ENCODE peak calls at places on chromosome 3, in four cellular contexts. F, J, T and M are unnamed samples.

GRCh38 chr3:139928708-139929505 is 6.1 kb upstream of the CLSTN2 start:
- DNase-seq in F (no peak), T (no peak), J (no peak), M (no peak)

GRCh38 chr3:150222190-150222548 is 185.9 kb upstream of the TSC22D2 start:
- DNase-seq in F (no peak), T (no peak), J (no peak), M (no peak)

GRCh38 chr3:148884261-148884660 is 19.2 kb downstream of the CPA3 start:
- DNase-seq in T (no peak), F (no peak), J (no peak), M (no peak)

GRCh38 chr3:117898722-117899121 is 1135.9 kb downstream of the IGSF11 start:
- DNase-seq in F (no peak), T (no peak), J (no peak), M (no peak)

GRCh38 chr3:62922326-62922725 is 47.1 kb upstream of the CADPS start:
- DNase-seq in J (no peak), F (no peak), T (no peak), M (no peak)

GRCh38 chr3:166837535-166837934 is 542.6 kb downstream of the ZBBX start:
- DNase-seq in F (no peak), J (no peak), T (no peak), M (no peak)

GRCh38 chr3:80519436-80519835 is 751.6 kb upstream of the ROBO1 start:
- DNase-seq in J (no peak), F (no peak), T (no peak), M (no peak)

GRCh38 chr3:51675201-51675611 is 4.2 kb downstream of the TEX264 start:
- DNase-seq in J (no peak), F (no peak), T (peak; percentile 10), M (no peak)

GRCh38 chr3:170424879-170425278 is 6.2 kb downstream of the CLDN11 start:
- DNase-seq in F (no peak), T (no peak), J (no peak), M (no peak)

GRCh38 chr3:119352235-119352634 is 58.1 kb downstream of the ARHGAP31 start:
- DNase-seq in T (no peak), J (no peak), F (no peak), M (no peak)

GRCh38 chr3:55204417-55204816 is 276.6 kb upstream of the LRTM1 start:
- DNase-seq in F (no peak), T (no peak), J (no peak), M (no peak)

GRCh38 chr3:52230889-52231499 is 5.5 kb upstream of the TLR9 start:
- DNase-seq in T (no peak), J (peak; percentile 10), F (no peak), M (no peak)

GRCh38 chr3:55622733-55623132 is 135.6 kb upstream of the WNT5A start:
- DNase-seq in F (no peak), J (no peak), T (no peak), M (no peak)

GRCh38 chr3:138173769-138174420 is 826 bp downstream of the DBR1 start:
- DNase-seq in T (no peak), F (no peak), J (no peak), M (no peak)

GRCh38 chr3:134031620-134031915 is 1.8 kb upstream of the SLCO2A1 start:
- DNase-seq in F (no peak), T (no peak), J (no peak), M (no peak)

GRCh38 chr3:69698728-69699127 is 40.5 kb upstream of the MITF start:
- DNase-seq in J (no peak), T (no peak), F (no peak), M (no peak)

GRCh38 chr3:116065496-116065895 is 379.8 kb downstream of the LSAMP start:
- DNase-seq in F (no peak), T (no peak), J (no peak), M (no peak)

GRCh38 chr3:116256843-116257485 is 188.3 kb downstream of the LSAMP start:
- DNase-seq in F (no peak), T (no peak), J (no peak), M (no peak)

GRCh38 chr3:110533089-110533488 is 538.5 kb upstream of the NECTIN3 start:
- DNase-seq in J (no peak), T (no peak), F (no peak), M (peak; percentile 10)

GRCh38 chr3:111617912-111618601 is 22.9 kb upstream of the ZBED2 start:
- DNase-seq in J (no peak), T (no peak), F (no peak), M (no peak)

GRCh38 chr3:172658344-172659245 is 52.3 kb downstream of the NCEH1 start:
- DNase-seq in F (no peak), T (peak; percentile 62), J (no peak), M (peak; percentile 94)

GRCh38 chr3:142056656-142057330 is 92.6 kb downstream of the TFDP2 start:
- DNase-seq in J (no peak), F (no peak), T (no peak), M (no peak)
- H3K27ac ChIP-seq in J (no peak overlapping the region), F (no peak overlapping the region), T (no peak overlapping the region), M (no peak overlapping the region)

GRCh38 chr3:10712121-10712520 is 103.9 kb upstream of the SLC6A11 start:
- DNase-seq in J (no peak), F (no peak), T (no peak), M (no peak)

GRCh38 chr3:10709110-10709781 is 106.8 kb upstream of the SLC6A11 start:
- DNase-seq in J (no peak), F (no peak), T (no peak), M (no peak)

GRCh38 chr3:10707089-10707983 is 108.7 kb upstream of the SLC6A11 start:
- DNase-seq in J (no peak), F (no peak), T (no peak), M (no peak)

GRCh38 chr3:10706156-10707088 is 109.6 kb upstream of the SLC6A11 start:
- DNase-seq in J (no peak), F (no peak), T (no peak), M (no peak)

GRCh38 chr3:10707984-10708868 is 107.8 kb upstream of the SLC6A11 start:
- DNase-seq in J (no peak), T (no peak), F (no peak), M (no peak)
- H3K27me3 ChIP-seq in J (peaks cover 18% of the 10 kb centered on the region), T (peaks cover 61% of the 10 kb centered on the region), F (peaks cover 100% of the 10 kb centered on the region), M (peaks cover 34% of the 10 kb centered on the region)

GRCh38 chr3:190862209-190863118 is at the start of gene GMNC:
- DNase-seq in F (no peak), T (peak; percentile 85), J (peak; percentile 84), M (no peak)

GRCh38 chr3:190863119-190863465 is 598 bp upstream of the GMNC start:
- DNase-seq in J (no peak), T (no peak), F (no peak), M (no peak)

GRCh38 chr3:190865419-190865818 is 2.9 kb upstream of the GMNC start:
- DNase-seq in F (no peak), T (no peak), J (no peak), M (no peak)

GRCh38 chr3:190864002-190864401 is 1.5 kb upstream of the GMNC start:
- DNase-seq in F (no peak), J (no peak), T (no peak), M (no peak)

GRCh38 chr3:190865828-190866227 is 3.3 kb upstream of the GMNC start:
- DNase-seq in J (no peak), T (no peak), F (no peak), M (no peak)
- TF ChIP-seq CTCF in J (no peak), T (no peak), F (no peak), M (no peak)

GRCh38 chr3:46409735-46410489 is 2.9 kb downstream of the CCRL2 start:
- DNase-seq in J (no peak), F (no peak), T (no peak), M (no peak)

GRCh38 chr3:46408853-46409252 is 1.8 kb downstream of the CCRL2 start:
- DNase-seq in F (no peak), J (no peak), T (no peak), M (no peak)

GRCh38 chr3:46406440-46406785 is 453 bp downstream of the CCR5AS start:
- DNase-seq in T (no peak), J (no peak), F (no peak), M (no peak)

GRCh38 chr3:46406786-46407611 is at the start of the genes CCR5AS and CCRL2:
- DNase-seq in J (peak; percentile 37), T (peak; percentile 25), F (peak; percentile 29), M (no peak)

GRCh38 chr3:46407976-46408375 is 917 bp downstream of the CCRL2 start:
- DNase-seq in J (peak; percentile 65), T (no peak), F (no peak), M (no peak)
- H3K27ac ChIP-seq in J (peak overlapping the region; percentile 73), T (peak overlapping the region; percentile 86), F (peak overlapping the region; percentile 89), M (no peak overlapping the region)

GRCh38 chr3:72324253-72324811 is 523.9 kb downstream of the SHQ1 start:
- DNase-seq in J (no peak), T (no peak), F (no peak), M (no peak)
- H3K27me3 ChIP-seq in J (no peaks in the 10 kb centered on the region), T (no peaks in the 10 kb centered on the region), F (peaks cover 6% of the 10 kb centered on the region), M (peaks cover 12% of the 10 kb centered on the region)

DNA sequence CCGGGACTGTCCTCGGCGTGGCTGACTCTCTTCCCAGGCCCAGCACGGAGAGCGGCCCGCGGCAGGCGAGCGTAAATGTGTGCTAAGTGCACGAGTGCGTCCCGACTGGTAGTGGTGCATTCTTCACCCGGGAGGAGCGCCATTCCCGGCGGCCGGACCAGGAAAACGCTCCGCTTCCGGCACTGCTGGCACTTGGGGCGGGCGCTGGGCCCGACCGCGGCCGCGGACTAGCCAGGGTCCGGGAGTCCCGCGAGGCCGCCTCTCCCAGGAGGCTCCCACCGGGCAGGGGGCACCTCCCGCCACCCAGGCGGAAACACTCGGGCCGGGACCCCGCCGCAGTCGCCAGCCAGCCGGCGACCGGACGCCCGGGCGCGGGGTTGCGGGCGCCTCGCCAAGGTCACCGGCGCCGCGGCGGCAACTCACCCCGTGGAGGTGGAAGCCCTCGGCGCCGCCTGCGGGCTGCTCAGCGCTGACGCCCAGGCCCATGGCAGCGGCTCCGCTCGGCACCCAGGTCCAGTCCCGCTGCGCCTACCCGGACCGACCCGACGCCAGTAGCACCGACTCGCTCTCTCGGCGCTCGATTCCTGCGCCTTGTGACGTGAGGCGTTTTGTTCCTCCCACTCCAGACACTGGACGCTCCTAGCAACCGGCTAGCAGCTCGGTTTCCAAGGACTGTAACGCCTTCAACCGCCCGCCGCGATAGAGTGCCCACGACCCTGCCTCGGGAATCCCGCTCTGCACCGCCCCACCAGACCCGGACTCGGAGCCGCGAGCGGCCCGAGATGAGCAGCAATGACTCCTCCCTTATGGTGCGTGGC is at the start of the genes GORASP1 and TTC21A:
- DNase-seq in J (peak; percentile 91), T (peak; percentile 71), F (peak; percentile 23), M (peak; percentile 58)
- TF ChIP-seq CTCF in J (no peak), T (no peak), F (no peak), M (no peak)